ENCODE peak calls at places on chromosome 16, in six cellular contexts. J is CD8-positive, alpha-beta memory T cell; T is left ventricle myocardium inferior; M is cardiac septum; Z is pancreas; D is heart right ventricle. W is an unnamed sample.

GRCh38 chr16:88790312-88791150 is 5.5 kb upstream of the PIEZO1 start:
- DNase-seq in J (peak; percentile 53), T (peak; percentile 52), M (peak; percentile 90), Z (no peak), D (no peak), W (no peak)

GRCh38 chr16:28180660-28181556 is 30.9 kb downstream of the XPO6 start:
- DNase-seq in J (no peak), T (no peak), M (no peak), Z (no peak), D (no peak), W (no peak)

GRCh38 chr16:80718480-80719220 is 85.7 kb downstream of the CDYL2 start:
- DNase-seq in J (no peak), T (no peak), M (no peak), Z (peak; percentile 76), D (no peak), W (no peak)

GRCh38 chr16:626787-627457 is 3.9 kb upstream of the WFIKKN1 start:
- DNase-seq in J (no peak), T (no peak), M (no peak), Z (no peak), D (no peak), W (peak; percentile 84)

GRCh38 chr16:27240948-27241531 is 27.5 kb downstream of the NSMCE1 start:
- DNase-seq in J (no peak), T (no peak), M (no peak), Z (no peak), D (no peak), W (peak; percentile 59)

GRCh38 chr16:67773569-67774456 is 32.5 kb downstream of the RANBP10 start:
- DNase-seq in J (no peak), T (peak; percentile 17), M (no peak), Z (peak; percentile 13), D (peak; percentile 14), W (no peak)

GRCh38 chr16:57946181-57946801 is 24.6 kb downstream of the CNGB1 start:
- DNase-seq in J (no peak), T (no peak), M (no peak), Z (no peak), D (no peak), W (no peak)

GRCh38 chr16:86566601-86566965 is at the start of gene FOXC2:
- DNase-seq in J (peak; percentile 12), T (peak; percentile 92), M (peak; percentile 87), Z (peak; percentile 72), D (peak; percentile 90), W (peak; percentile 80)

GRCh38 chr16:8575399-8575798 is 14.9 kb downstream of the TMEM114 start:
- DNase-seq in J (no peak), T (no peak), M (no peak), Z (no peak), D (no peak), W (no peak)

GRCh38 chr16:8493885-8494487 is 96.3 kb downstream of the TMEM114 start:
- DNase-seq in J (no peak), T (no peak), M (no peak), Z (no peak), D (no peak), W (no peak)

GRCh38 chr16:15587152-15587825 is 55.7 kb downstream of the MARF1 start:
- DNase-seq in J (no peak), T (no peak), M (no peak), Z (no peak), D (no peak), W (no peak)

GRCh38 chr16:69870761-69871160 is 80.4 kb upstream of the CLEC18A start:
- DNase-seq in J (no peak), T (no peak), M (no peak), Z (no peak), D (no peak), W (no peak)

GRCh38 chr16:4697867-4698291 is 4.5 kb downstream of the NUDT16L1 start:
- DNase-seq in J (no peak), T (no peak), M (peak; percentile 67), Z (peak; percentile 12), D (no peak), W (no peak)

GRCh38 chr16:78122774-78123315 is 23.4 kb downstream of the WWOX start:
- DNase-seq in J (no peak), T (no peak), M (no peak), Z (peak; percentile 30), D (no peak), W (no peak)

W was measured in sigmoid colon.